ENCODE peak calls at places on chromosomes 13 and 19, in four cellular contexts. X is psoas muscle, M is stomach, T is neural progenitor cell. J is an unnamed sample. For H3K4me1, the result is how much of the 10 kb centered on the place peaks cover.

GRCh38 chr19:46928951-46929350 is 68.2 kb downstream of the ARHGAP35 start:
- DNase-seq in X (no peak), M (no peak), T (no peak), J (no peak)

GRCh38 chr19:1482361-1483066 is 3.5 kb upstream of the C19orf25 start:
- DNase-seq in X (no peak), M (no peak), T (no peak), J (no peak)

GRCh38 chr19:45691516-45692186 is at the start of gene SNRPD2:
- DNase-seq in X (peak), M (peak), T (peak), J (peak)

GRCh38 chr19:17294051-17294891 is 9.0 kb downstream of the ABHD8 start:
- DNase-seq in X (no peak), M (no peak), T (peak), J (no peak)

GRCh38 chr13:83197316-83197715 is 685.0 kb downstream of the SLITRK1 start:
- DNase-seq in X (no peak), M (no peak), T (no peak), J (no peak)

GRCh38 chr19:46952874-46953273 is 66.8 kb upstream of the NPAS1 start:
- DNase-seq in X (no peak), M (no peak), T (no peak), J (no peak)

GRCh38 chr13:110925023-110925608 is 10.2 kb upstream of the ANKRD10 start:
- DNase-seq in X (no peak), M (no peak), T (peak), J (no peak)

GRCh38 chr19:11239377-11240000 is at the start of gene ANGPTL8:
- DNase-seq in X (no peak), M (no peak), T (no peak), J (no peak)

GRCh38 chr19:58558623-58559274 is 338 bp upstream of the UBE2M start:
- DNase-seq in X (peak), M (peak), T (peak), J (peak)

GRCh38 chr13:46498650-46499049 is 54.3 kb upstream of the LRCH1 start:
- DNase-seq in X (no peak), M (no peak), T (no peak), J (no peak)

GRCh38 chr13:108249150-108249549 is 20.4 kb upstream of the TNFSF13B start:
- DNase-seq in X (no peak), M (no peak), T (no peak), J (no peak)

GRCh38 chr13:96994030-96994848 is at the start of gene OXGR1:
- DNase-seq in X (peak), M (no peak), T (peak), J (no peak)

GRCh38 chr13:31094331-31095015 is 67.2 kb downstream of the HSPH1 start:
- DNase-seq in X (no peak), M (no peak), T (no peak), J (no peak)

GRCh38 chr19:47240996-47241918 is 10.3 kb upstream of the BBC3 start:
- DNase-seq in X (peak), M (peak), T (peak), J (peak)

GRCh38 chr19:10155834-10156233 is 36.1 kb upstream of the EIF3G start:
- DNase-seq in X (no peak), M (no peak), T (no peak), J (no peak)

GRCh38 chr13:111179908-111180756 is 65.0 kb downstream of the ARHGEF7 start:
- DNase-seq in X (no peak), M (no peak), T (no peak), J (no peak)

GRCh38 chr13:33583398-33583797 is 234.6 kb upstream of the RFC3 start:
- DNase-seq in X (no peak), M (no peak), T (no peak), J (no peak)

GRCh38 chr19:5340637-5341447 is at the start of gene PTPRS:
- DNase-seq in X (peak), M (peak), T (peak), J (peak)

GRCh38 chr13:87677334-87678234 is 6.4 kb downstream of the SLITRK5 start:
- DNase-seq in X (no peak), M (no peak), T (peak), J (no peak)

GRCh38 chr19:47713046-47714021 is at the start of gene EHD2:
- DNase-seq in X (peak), M (peak), T (peak), J (peak)

GRCh38 chr19:33468361-33469170 is 53.0 kb downstream of the PEPD start:
- DNase-seq in X (no peak), M (no peak), T (no peak), J (no peak)

GRCh38 chr19:39194832-39195542 is 1.8 kb upstream of the NCCRP1 start:
- DNase-seq in X (no peak), M (no peak), T (peak), J (no peak)

DNA sequence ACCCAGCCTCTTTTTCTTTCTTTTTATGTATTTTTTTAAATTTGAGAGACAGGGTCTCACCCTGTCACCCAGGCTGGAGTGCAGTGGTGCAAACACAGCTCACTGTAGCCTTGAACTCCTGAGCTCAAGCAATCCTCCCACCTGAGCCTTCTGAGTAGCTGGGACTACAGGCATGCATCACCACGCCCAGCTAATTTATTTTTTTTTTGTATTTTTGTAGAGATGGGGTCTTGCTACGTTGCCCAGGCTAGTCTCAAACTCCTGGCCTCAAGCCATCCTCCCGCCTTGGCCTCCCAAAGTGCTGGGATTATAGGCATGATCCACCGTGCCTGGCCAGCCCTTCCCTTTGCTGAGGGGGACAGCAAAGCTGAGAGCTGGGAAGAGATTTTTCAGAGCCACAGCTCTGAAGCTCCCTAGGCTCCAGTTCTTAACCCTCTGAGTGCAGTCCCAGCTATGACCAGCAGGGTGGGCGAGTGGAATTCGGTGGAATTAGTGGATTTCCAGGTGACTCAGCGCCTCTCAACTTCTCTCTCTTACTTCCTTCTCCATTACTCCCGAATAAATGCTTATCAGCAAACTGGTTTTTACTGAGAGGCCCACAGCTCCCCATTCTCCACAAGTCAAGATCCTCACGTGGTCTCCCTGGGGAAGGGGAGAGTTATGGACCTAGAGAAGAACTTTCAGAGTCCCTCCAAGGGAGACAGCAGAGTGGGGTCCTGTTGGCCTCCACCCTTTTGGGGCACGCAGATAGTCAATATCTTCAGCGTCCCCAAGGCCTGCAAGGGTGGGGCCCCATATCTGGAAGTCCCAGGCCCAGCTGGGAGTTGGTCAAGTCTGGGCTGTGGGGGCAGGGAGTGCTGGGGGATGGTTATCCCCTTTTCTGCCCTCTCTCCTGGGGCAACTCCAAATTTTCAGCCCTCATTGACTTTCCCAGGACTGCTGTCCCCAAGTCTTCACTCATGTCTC is 1.2 kb downstream of the BLVRB start:
- DNase-seq in X (peak), M (peak), T (peak), J (peak)
- TF ChIP-seq CTCF in X (peak), M (peak), T (peak), J (peak)

DNA sequence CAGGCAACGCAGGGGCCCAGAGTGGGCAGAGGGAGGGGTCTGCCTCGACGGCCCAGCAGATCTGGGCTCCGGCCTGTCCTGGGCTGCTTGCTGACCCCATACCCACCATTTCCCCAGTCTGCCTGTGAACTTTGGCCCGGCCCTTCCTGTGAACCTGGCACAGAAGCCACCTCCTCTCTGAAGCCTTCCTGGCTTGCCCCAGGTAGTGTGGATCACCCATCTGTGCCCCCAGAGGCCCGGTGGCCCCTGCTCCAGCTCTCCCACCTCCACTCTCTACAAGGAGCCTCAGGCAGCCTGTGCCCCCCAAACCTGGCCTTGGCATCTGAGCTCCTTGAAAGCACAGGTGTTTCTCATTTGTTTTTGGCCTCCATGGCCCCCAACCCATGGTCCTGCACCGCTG is 15.7 kb downstream of the PLEKHF1 start:
- DNase-seq in X (no peak), M (no peak), T (no peak), J (no peak)
- H3K4me1 ChIP-seq in X (half or more), M (half or more), T (under half), J (under half)

DNA sequence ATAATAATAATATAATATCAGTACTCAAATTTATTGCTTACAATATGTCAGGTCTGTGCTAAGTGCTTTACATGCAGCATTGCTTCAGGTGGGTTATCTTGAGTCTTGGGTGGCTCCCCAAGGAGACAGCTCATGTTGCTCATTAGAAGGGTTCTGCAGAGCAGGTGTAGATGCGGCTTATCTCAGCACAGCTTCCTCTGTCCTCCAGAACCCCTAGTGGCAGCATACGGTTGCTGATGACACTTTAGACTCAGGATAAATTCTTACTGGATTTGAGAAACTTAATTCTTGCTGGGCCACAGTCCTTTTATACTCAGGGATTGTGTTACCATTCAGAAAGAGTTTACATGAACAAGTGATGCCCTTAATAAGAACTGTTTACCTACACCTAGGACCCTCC is 8.9 kb downstream of the COG3 start:
- DNase-seq in X (no peak), M (no peak), T (peak), J (no peak)
- TF ChIP-seq CTCF in X (peak), M (no peak), T (peak), J (no peak)

GRCh38 chr13:27643334-27644158 is 21.9 kb downstream of the POLR1D start:
- DNase-seq in X (no peak), M (no peak), T (no peak), J (no peak)
- H3K4me1 ChIP-seq in X (under half), M (under half), T (under half), J (under half)

GRCh38 chr13:50574731-50575130 is 268.8 kb downstream of the DLEU7 start:
- DNase-seq in X (no peak), M (no peak), T (no peak), J (no peak)

GRCh38 chr13:50575138-50575537 is 268.4 kb downstream of the DLEU7 start:
- DNase-seq in X (no peak), M (no peak), T (no peak), J (no peak)

GRCh38 chr13:50580684-50581305 is 262.7 kb downstream of the DLEU7 start:
- DNase-seq in X (no peak), M (no peak), T (no peak), J (no peak)

GRCh38 chr13:50576156-50576555 is 267.3 kb downstream of the DLEU7 start:
- DNase-seq in X (no peak), M (peak), T (no peak), J (peak)

DNA sequence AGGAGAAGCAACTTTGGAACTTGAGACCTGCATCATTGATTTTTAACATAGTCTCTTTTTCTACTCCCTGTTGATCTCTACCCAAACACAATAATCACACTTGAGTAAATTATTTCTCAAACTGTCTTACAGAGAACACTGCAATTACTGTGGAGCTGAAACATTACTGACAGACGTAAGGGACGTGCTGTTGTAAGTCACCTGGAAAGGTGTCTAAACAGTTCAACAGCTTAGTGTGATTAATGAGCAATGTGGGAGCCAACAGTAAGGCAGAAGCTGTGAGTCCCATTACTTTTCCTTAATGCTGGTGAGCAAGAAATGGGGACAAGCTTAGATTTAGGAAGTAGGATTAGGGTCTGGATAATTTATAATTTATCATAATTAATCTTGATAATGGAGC is 265.7 kb downstream of the DLEU7 start:
- DNase-seq in X (no peak), M (no peak), T (no peak), J (no peak)
- TF ChIP-seq CTCF in X (no peak), M (no peak), T (no peak), J (no peak)

J was measured in lung.